ENCODE peak calls at places on chromosomes 7 and 10, in six cellular contexts. Q is effector memory CD4-positive, alpha-beta T cell; H is astrocyte; E is upper lobe of right lung; M is OCI-LY7; I is lower leg skin. S is an unnamed sample.
A peak's percentile ranks its signal among the peaks of the same experiment; 100 is the strongest.

GRCh38 chr10:59336632-59337031 is 25.7 kb downstream of the FAM13C start:
- DNase-seq in Q (no peak), H (peak; percentile 81), E (no peak), M (no peak), I (no peak), S (no peak)

GRCh38 chr7:141071260-141071854 is 2.5 kb upstream of the TMEM178B start:
- DNase-seq in Q (no peak), H (no peak), E (no peak), M (peak; percentile 48), I (no peak), S (peak; percentile 77)

GRCh38 chr10:49163741-49164140 is 24.4 kb downstream of the TMEM273 start:
- DNase-seq in Q (no peak), H (peak; percentile 86), E (no peak), M (no peak), I (no peak), S (no peak)

GRCh38 chr7:130384841-130385599 is 4.7 kb downstream of the CPA1 start:
- DNase-seq in Q (no peak), H (no peak), E (no peak), M (no peak), I (no peak), S (no peak)

GRCh38 chr10:27541728-27542285 is 37.7 kb downstream of the RAB18 start:
- DNase-seq in Q (peak; percentile 0), H (no peak), E (no peak), M (no peak), I (no peak), S (no peak)

GRCh38 chr7:80640841-80641240 is 2.4 kb downstream of the CD36 start:
- DNase-seq in Q (no peak), H (peak; percentile 73), E (no peak), M (no peak), I (no peak), S (no peak)

GRCh38 chr7:155143381-155143780 is 73.3 kb downstream of the HTR5A start:
- DNase-seq in Q (no peak), H (no peak), E (no peak), M (no peak), I (no peak), S (no peak)

GRCh38 chr10:66162560-66163143 is 763.2 kb upstream of the LRRTM3 start:
- DNase-seq in Q (no peak), H (no peak), E (no peak), M (no peak), I (no peak), S (peak; percentile 15)

GRCh38 chr7:47088329-47089067 is 493.4 kb downstream of the TNS3 start:
- DNase-seq in Q (no peak), H (peak; percentile 34), E (peak; percentile 71), M (peak; percentile 45), I (peak; percentile 35), S (peak; percentile 84)

GRCh38 chr10:28801247-28801646 is 123.9 kb downstream of the BAMBI start:
- DNase-seq in Q (no peak), H (no peak), E (no peak), M (no peak), I (no peak), S (no peak)

GRCh38 chr7:18590744-18591340 is 95.3 kb downstream of the HDAC9 start:
- DNase-seq in Q (no peak), H (peak; percentile 40), E (no peak), M (peak; percentile 43), I (no peak), S (no peak)

GRCh38 chr10:22158426-22158825 is 59.4 kb downstream of the EBLN1 start:
- DNase-seq in Q (no peak), H (no peak), E (no peak), M (no peak), I (no peak), S (no peak)

GRCh38 chr10:115854740-115855435 is 418.1 kb downstream of the GFRA1 start:
- DNase-seq in Q (no peak), H (peak; percentile 19), E (no peak), M (no peak), I (no peak), S (no peak)

GRCh38 chr10:111297351-111297848 is 220.6 kb downstream of the ADRA2A start:
- DNase-seq in Q (no peak), H (peak; percentile 4), E (no peak), M (no peak), I (no peak), S (no peak)

GRCh38 chr7:51369746-51370145 is 53.1 kb upstream of the COBL start:
- DNase-seq in Q (no peak), H (no peak), E (no peak), M (peak; percentile 4), I (no peak), S (no peak)

GRCh38 chr10:18010050-18010449 is 58.3 kb downstream of the SLC39A12 start:
- DNase-seq in Q (no peak), H (peak; percentile 63), E (no peak), M (no peak), I (no peak), S (no peak)

GRCh38 chr10:91162495-91163268 is 57.8 kb upstream of the PCGF5 start:
- DNase-seq in Q (peak; percentile 72), H (peak; percentile 20), E (peak; percentile 92), M (peak; percentile 42), I (peak; percentile 44), S (peak; percentile 93)

GRCh38 chr10:72800000-72800740 is 93.4 kb upstream of the OIT3 start:
- DNase-seq in Q (no peak), H (peak; percentile 61), E (no peak), M (no peak), I (no peak), S (no peak)

GRCh38 chr7:34696415-34696814 is 38.4 kb downstream of the NPSR1 start:
- DNase-seq in Q (no peak), H (no peak), E (no peak), M (no peak), I (no peak), S (no peak)

GRCh38 chr7:95427123-95427522 is 7.7 kb downstream of the PON2 start:
- DNase-seq in Q (no peak), H (no peak), E (no peak), M (no peak), I (no peak), S (no peak)

GRCh38 chr7:80950550-80950967 is 31.7 kb upstream of the SEMA3C start:
- DNase-seq in Q (no peak), H (peak; percentile 76), E (no peak), M (no peak), I (no peak), S (no peak)

GRCh38 chr7:20144801-20145200 is 72.4 kb downstream of the MACC1 start:
- DNase-seq in Q (no peak), H (no peak), E (no peak), M (no peak), I (no peak), S (no peak)

GRCh38 chr7:139774376-139774775 is 3.4 kb downstream of the HIPK2 start:
- DNase-seq in Q (no peak), H (peak; percentile 92), E (no peak), M (no peak), I (no peak), S (no peak)

GRCh38 chr10:62830577-62831122 is 14.5 kb upstream of the EGR2 start:
- DNase-seq in Q (no peak), H (no peak), E (no peak), M (no peak), I (no peak), S (no peak)

GRCh38 chr10:102113956-102114857 is 6.0 kb downstream of the LDB1 start:
- DNase-seq in Q (no peak), H (no peak), E (peak; percentile 69), M (no peak), I (no peak), S (peak; percentile 78)

GRCh38 chr7:128117691-128118090 is 86.5 kb upstream of the LRRC4 start:
- DNase-seq in Q (no peak), H (no peak), E (no peak), M (peak; percentile 52), I (no peak), S (no peak)

GRCh38 chr10:70759769-70760168 is 25.4 kb downstream of the TBATA start:
- DNase-seq in Q (no peak), H (no peak), E (peak; percentile 43), M (peak; percentile 47), I (no peak), S (peak; percentile 60)

GRCh38 chr7:1706381-1706720 is 36.3 kb downstream of the ELFN1 start:
- DNase-seq in Q (no peak), H (no peak), E (peak; percentile 43), M (no peak), I (no peak), S (no peak)

GRCh38 chr7:1707756-1708611 is 37.9 kb downstream of the ELFN1 start:
- DNase-seq in Q (no peak), H (no peak), E (peak; percentile 44), M (no peak), I (no peak), S (peak; percentile 37)

GRCh38 chr7:1705339-1705738 is 35.3 kb downstream of the ELFN1 start:
- DNase-seq in Q (no peak), H (no peak), E (peak; percentile 51), M (no peak), I (no peak), S (peak; percentile 29)

GRCh38 chr7:1705856-1706255 is 35.8 kb downstream of the ELFN1 start:
- DNase-seq in Q (no peak), H (no peak), E (peak; percentile 37), M (no peak), I (no peak), S (peak; percentile 36)

GRCh38 chr7:1706721-1707613 is 36.9 kb downstream of the ELFN1 start:
- DNase-seq in Q (no peak), H (no peak), E (peak; percentile 42), M (no peak), I (no peak), S (peak; percentile 55)
- H3K4me3 ChIP-seq in Q (no peak overlapping the region), H (no peak overlapping the region), E (no peak overlapping the region), M (no peak overlapping the region), I (no peak overlapping the region), S (no peak overlapping the region)

GRCh38 chr10:124417846-124418725 is 637 bp downstream of the OAT start:
- DNase-seq in Q (peak; percentile 23), H (peak; percentile 45), E (peak; percentile 84), M (peak; percentile 35), I (peak; percentile 33), S (peak; percentile 88)
- H3K4me3 ChIP-seq in Q (peak overlapping the region; percentile 73), H (peak overlapping the region; percentile 80), E (peak overlapping the region; percentile 88), M (peak overlapping the region; percentile 71), I (peak overlapping the region; percentile 90), S (peak overlapping the region; percentile 61)

DNA sequence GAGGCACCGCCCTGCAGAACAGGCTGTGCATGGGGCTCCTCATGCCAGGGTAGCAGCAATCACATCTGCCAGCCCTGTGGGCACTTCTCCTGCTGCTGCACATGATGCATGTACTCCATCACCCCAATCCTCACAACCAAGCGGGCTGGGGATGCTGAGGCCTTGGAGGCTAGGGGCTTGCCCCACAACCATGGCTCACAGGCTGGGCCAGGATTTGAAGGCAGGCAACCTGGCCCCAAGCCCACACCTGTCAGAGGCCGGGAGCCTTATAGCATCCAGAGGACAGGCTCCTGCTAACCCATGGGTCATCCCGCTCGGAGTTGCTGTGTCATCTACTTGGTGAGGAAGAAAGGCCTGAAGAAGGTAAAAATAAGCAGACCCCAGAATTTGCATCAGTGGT is 2.2 kb downstream of the POLM start:
- DNase-seq in Q (no peak), H (no peak), E (no peak), M (no peak), I (no peak), S (peak; percentile 73)
- H3K4me3 ChIP-seq in Q (no peak overlapping the region), H (no peak overlapping the region), E (no peak overlapping the region), M (peak overlapping the region; percentile 74), I (no peak overlapping the region), S (no peak overlapping the region)

DNA sequence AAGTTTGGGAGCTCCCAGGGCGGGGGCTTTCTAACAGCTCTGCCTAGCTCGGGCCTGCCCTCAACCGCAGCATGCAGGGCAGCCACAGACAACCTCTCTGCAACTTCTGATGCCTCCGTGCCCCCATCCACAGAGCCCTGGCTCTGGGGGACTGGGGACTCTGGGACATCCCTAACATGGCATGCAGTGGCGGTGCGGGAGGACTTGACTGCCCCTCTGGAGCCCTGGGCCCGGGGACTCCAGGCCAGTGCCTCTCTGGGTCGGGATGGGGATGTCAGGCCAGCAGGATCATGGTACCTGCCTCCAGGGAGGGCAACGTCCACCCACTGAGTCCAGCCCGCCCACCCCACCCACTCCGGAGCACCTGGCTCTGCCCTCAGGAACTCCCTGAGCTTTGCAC is 520 bp upstream of the AQP1 start:
- DNase-seq in Q (no peak), H (no peak), E (no peak), M (no peak), I (no peak), S (no peak)
- H3K4me3 ChIP-seq in Q (no peak overlapping the region), H (no peak overlapping the region), E (peak overlapping the region; percentile 66), M (no peak overlapping the region), I (no peak overlapping the region), S (no peak overlapping the region)